ENCODE peak calls at places on chromosomes 12 and 14, in seven cellular contexts. B is thoracic aorta, C is tibial artery, Q is Karpas-422, N is GM23248, K is ovary, M is K562. I is an unnamed sample.

GRCh38 chr12:117457189-117457588 is 95.8 kb upstream of the NOS1 start:
- DNase-seq in K (no peak), B (no peak), C (no peak), Q (no peak), N (no peak), M (no peak), I (no peak)

GRCh38 chr12:49294086-49294803 is 702 bp upstream of the PRPH start:
- DNase-seq in N (no peak), C (peak; percentile 51), Q (no peak), M (no peak), K (no peak), B (no peak), I (no peak)

GRCh38 chr14:76467843-76468242 is 91.9 kb downstream of the ESRRB start:
- DNase-seq in K (no peak), Q (no peak), N (no peak), M (no peak), C (no peak), B (no peak), I (no peak)

GRCh38 chr14:100285021-100285912 is 21.0 kb downstream of the SLC25A29 start:
- DNase-seq in K (peak; percentile 84), N (peak; percentile 79), B (no peak), C (peak; percentile 80), Q (peak; percentile 95), M (peak; percentile 93), I (peak; percentile 90)

GRCh38 chr12:65525501-65526141 is 247.1 kb downstream of the MSRB3 start:
- DNase-seq in C (no peak), K (no peak), N (peak; percentile 97), B (no peak), M (no peak), Q (no peak), I (no peak)

GRCh38 chr12:131896080-131896810 is 1.8 kb downstream of the ULK1 start:
- DNase-seq in C (peak; percentile 98), N (peak; percentile 94), M (peak; percentile 89), B (peak; percentile 70), Q (peak; percentile 67), K (peak; percentile 93), I (peak; percentile 96)

GRCh38 chr14:21044106-21044618 is 2.0 kb downstream of the RNASE7 start:
- DNase-seq in K (no peak), Q (no peak), N (no peak), C (no peak), B (no peak), M (peak; percentile 47), I (no peak)

GRCh38 chr12:16076553-16076952 is 165.4 kb downstream of the DERA start:
- DNase-seq in C (no peak), K (no peak), M (no peak), Q (peak; percentile 80), N (peak; percentile 41), B (no peak), I (no peak)

GRCh38 chr12:67269632-67270578 is 747 bp downstream of the CAND1 start:
- DNase-seq in K (peak; percentile 71), N (peak; percentile 63), M (peak; percentile 24), C (peak; percentile 79), Q (peak; percentile 77), B (no peak), I (peak; percentile 82)

GRCh38 chr12:122860052-122860853 is 25.0 kb downstream of the HIP1R start:
- DNase-seq in K (peak; percentile 93), B (no peak), Q (peak; percentile 88), N (peak; percentile 86), M (peak; percentile 80), C (peak; percentile 89), I (peak; percentile 94)

GRCh38 chr14:104800600-104801283 is at the start of gene ZBTB42:
- DNase-seq in N (peak; percentile 70), Q (peak; percentile 75), M (peak; percentile 66), C (peak; percentile 84), B (no peak), K (peak; percentile 71), I (no peak)

GRCh38 chr12:11500861-11501230 is 105.5 kb upstream of the PRB2 start:
- DNase-seq in K (no peak), M (no peak), N (no peak), Q (no peak), C (no peak), B (no peak), I (no peak)

GRCh38 chr14:100421756-100422470 is 98.8 kb downstream of the SLC25A47 start:
- DNase-seq in B (no peak), C (no peak), N (no peak), Q (no peak), M (no peak), K (no peak), I (no peak)

GRCh38 chr12:5333096-5333495 is 98.8 kb upstream of the NTF3 start:
- DNase-seq in K (no peak), B (no peak), Q (no peak), N (no peak), C (no peak), M (peak; percentile 25), I (no peak)

GRCh38 chr12:76033116-76034001 is 1.8 kb upstream of the PHLDA1 start:
- DNase-seq in Q (no peak), C (no peak), B (no peak), K (no peak), M (no peak), N (peak; percentile 51), I (no peak)
- H3K27ac ChIP-seq in Q (peak overlapping the region; percentile 87), C (no peak overlapping the region), B (no peak overlapping the region), K (peak overlapping the region; percentile 94), M (peak overlapping the region; percentile 76), N (peak overlapping the region; percentile 96), I (no peak overlapping the region)

GRCh38 chr12:79407671-79408622 is 282.8 kb downstream of the PAWR start:
- DNase-seq in M (no peak), N (peak; percentile 90), C (peak; percentile 70), B (no peak), Q (peak; percentile 83), K (peak; percentile 51), I (peak; percentile 37)

GRCh38 chr12:79406993-79407392 is 283.8 kb downstream of the PAWR start:
- DNase-seq in K (no peak), Q (no peak), M (no peak), C (no peak), N (peak; percentile 60), B (no peak), I (no peak)

GRCh38 chr12:79411791-79412190 is 279.0 kb downstream of the PAWR start:
- DNase-seq in Q (no peak), B (no peak), K (no peak), C (no peak), M (no peak), N (no peak), I (no peak)

GRCh38 chr12:79409562-79409961 is 281.2 kb downstream of the PAWR start:
- DNase-seq in B (no peak), N (peak; percentile 70), Q (no peak), M (no peak), K (no peak), C (no peak), I (no peak)

GRCh38 chr12:79408665-79409064 is 282.1 kb downstream of the PAWR start:
- DNase-seq in K (no peak), M (no peak), Q (no peak), N (no peak), B (no peak), C (no peak), I (no peak)
- H3K27ac ChIP-seq in K (no peak overlapping the region), M (no peak overlapping the region), Q (no peak overlapping the region), N (peak overlapping the region; percentile 58), B (peak overlapping the region; percentile 69), C (peak overlapping the region; percentile 13), I (no peak overlapping the region)

GRCh38 chr14:102255401-102256190 is 49.4 kb downstream of the MOK start:
- DNase-seq in Q (no peak), N (peak; percentile 74), B (no peak), K (peak; percentile 53), C (no peak), M (peak; percentile 51), I (peak; percentile 68)
- H3K27ac ChIP-seq in Q (no peak overlapping the region), N (peak overlapping the region; percentile 82), B (no peak overlapping the region), K (peak overlapping the region; percentile 63), C (no peak overlapping the region), M (peak overlapping the region; percentile 77), I (peak overlapping the region; percentile 64)

DNA sequence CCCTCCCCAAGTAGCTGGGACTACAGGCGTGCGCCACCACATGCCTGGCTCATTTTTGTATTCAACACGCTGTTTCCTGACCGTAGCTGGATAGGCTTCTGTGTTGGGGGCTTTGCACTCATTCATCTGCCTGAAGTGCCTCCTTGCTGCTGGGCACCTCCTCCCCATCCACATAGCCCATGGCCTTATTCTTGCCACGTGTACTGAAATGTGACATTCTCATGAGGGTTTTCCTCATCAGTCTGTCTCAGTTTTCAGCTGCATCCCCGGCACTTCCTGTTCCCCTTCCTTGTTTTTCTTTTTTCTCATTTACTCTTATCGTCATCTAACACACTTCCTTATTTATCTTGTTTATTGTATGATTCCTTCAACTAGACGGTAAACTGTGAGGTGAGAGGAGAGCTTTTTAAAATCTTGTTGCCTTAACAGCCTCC is 36.6 kb downstream of the RCOR1 start:
- DNase-seq in Q (no peak), M (peak; percentile 34), K (no peak), B (no peak), N (no peak), C (no peak), I (no peak)
- H3K27ac ChIP-seq in Q (no peak overlapping the region), M (peak overlapping the region; percentile 71), K (no peak overlapping the region), B (no peak overlapping the region), N (no peak overlapping the region), C (no peak overlapping the region), I (no peak overlapping the region)

GRCh38 chr14:91380610-91381371 is 36.8 kb downstream of the CCDC88C start:
- DNase-seq in B (no peak), M (no peak), N (no peak), Q (no peak), C (no peak), K (no peak), I (peak; percentile 62)

GRCh38 chr14:91381801-91382670 is 35.6 kb downstream of the CCDC88C start:
- DNase-seq in K (no peak), Q (no peak), C (no peak), B (no peak), M (peak; percentile 61), N (no peak), I (no peak)

GRCh38 chr14:91385227-91385626 is 32.4 kb downstream of the CCDC88C start:
- DNase-seq in Q (no peak), M (no peak), C (no peak), N (no peak), B (no peak), K (no peak), I (no peak)

GRCh38 chr14:91383439-91383838 is 34.2 kb downstream of the CCDC88C start:
- DNase-seq in B (no peak), Q (no peak), K (no peak), N (no peak), C (no peak), M (no peak), I (no peak)

DNA sequence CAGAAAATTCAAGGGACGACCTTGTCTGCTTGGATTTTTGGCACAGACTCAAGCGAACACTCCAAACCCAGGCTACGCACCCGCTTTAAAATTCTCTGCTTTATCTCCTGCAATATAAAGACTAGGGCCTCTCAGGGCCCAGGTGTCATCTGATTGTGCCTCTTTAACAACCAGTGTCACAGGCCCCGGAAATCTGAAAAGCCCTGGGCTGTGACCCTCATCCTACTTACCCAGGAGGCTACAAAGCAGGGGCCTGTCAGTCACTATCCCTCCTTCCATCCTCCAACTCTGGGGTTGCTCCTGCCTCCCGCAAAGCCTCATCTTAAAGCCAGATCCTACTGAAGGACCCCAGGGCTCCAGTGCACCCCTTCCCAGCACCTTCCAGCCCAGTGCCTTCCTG is 34.9 kb downstream of the CCDC88C start:
- DNase-seq in K (no peak), M (no peak), C (no peak), Q (no peak), N (no peak), B (no peak), I (peak; percentile 12)
- H3K27ac ChIP-seq in K (no peak overlapping the region), M (peak overlapping the region; percentile 67), C (no peak overlapping the region), Q (no peak overlapping the region), N (no peak overlapping the region), B (no peak overlapping the region), I (no peak overlapping the region)